ENCODE peak calls at places on chromosomes 2 and 18, in nine cellular contexts. S, U, A, X, P, O, E, D and Q are unnamed samples.

GRCh38 chr2:152098033-152098797 is 629 bp downstream of the CACNB4 start:
- DNase-seq in P (no peak), A (no peak), O (peak), E (peak), X (peak), S (peak), U (no peak), D (peak), Q (peak)

GRCh38 chr2:29627366-29627765 is 294.0 kb downstream of the ALK start:
- DNase-seq in S (no peak), P (no peak), D (peak), O (no peak), A (peak), U (no peak), E (no peak), X (no peak), Q (no peak)

GRCh38 chr2:26086155-26086634 is 52.3 kb downstream of the RAB10 start:
- DNase-seq in E (no peak), P (no peak), D (peak), A (peak), U (no peak), O (no peak), X (no peak), S (no peak), Q (no peak)

GRCh38 chr18:44917865-44918476 is 237.3 kb downstream of the SETBP1 start:
- DNase-seq in A (no peak), E (no peak), O (no peak), X (peak), S (peak), P (no peak), D (no peak), U (no peak), Q (peak)

GRCh38 chr2:188623995-188624643 is 332.4 kb downstream of the GULP1 start:
- DNase-seq in X (no peak), E (no peak), S (no peak), O (no peak), U (no peak), D (no peak), P (no peak), A (peak), Q (no peak)

GRCh38 chr2:63440612-63441011 is 147.7 kb downstream of the WDPCP start:
- DNase-seq in S (no peak), X (no peak), U (no peak), A (peak), D (no peak), O (no peak), E (no peak), P (no peak), Q (no peak)

GRCh38 chr2:3585239-3586109 is 9.4 kb upstream of the COLEC11 start:
- DNase-seq in E (peak), D (peak), U (no peak), X (peak), A (peak), O (peak), P (no peak), S (peak), Q (peak)

GRCh38 chr2:109275120-109276040 is 146.4 kb downstream of the SH3RF3 start:
- DNase-seq in D (no peak), S (no peak), O (no peak), X (no peak), A (no peak), E (no peak), U (no peak), P (no peak), Q (no peak)

GRCh38 chr2:176091329-176092258 is 927 bp upstream of the HOXD13 start:
- DNase-seq in X (no peak), P (no peak), S (no peak), D (no peak), E (no peak), U (no peak), A (no peak), O (no peak), Q (no peak)

GRCh38 chr18:79643049-79643765 is 36.4 kb upstream of the CTDP1 start:
- DNase-seq in A (no peak), S (no peak), O (no peak), P (no peak), E (no peak), U (peak), D (no peak), X (no peak), Q (no peak)

GRCh38 chr2:235170016-235170415 is 218.2 kb downstream of the SH3BP4 start:
- DNase-seq in S (no peak), O (no peak), E (no peak), A (peak), D (peak), X (no peak), P (no peak), U (no peak), Q (no peak)

GRCh38 chr2:191824403-191824802 is 22.5 kb downstream of the CAVIN2 start:
- DNase-seq in E (no peak), A (peak), P (no peak), X (no peak), D (no peak), U (no peak), O (no peak), S (no peak), Q (no peak)

GRCh38 chr2:150122871-150123588 is 364.4 kb downstream of the RND3 start:
- DNase-seq in E (no peak), S (no peak), A (peak), O (no peak), X (no peak), D (no peak), U (no peak), P (no peak), Q (no peak)

GRCh38 chr2:174332607-174333001 is 2.1 kb upstream of the SP9 start:
- DNase-seq in P (no peak), D (peak), S (no peak), E (no peak), O (no peak), A (no peak), X (no peak), U (no peak), Q (no peak)

GRCh38 chr2:203446071-203446481 is 89.0 kb downstream of the RAPH1 start:
- DNase-seq in E (no peak), A (peak), O (no peak), D (peak), U (no peak), X (no peak), S (no peak), P (no peak), Q (no peak)

GRCh38 chr2:237662671-237663093 is 35.3 kb downstream of the LRRFIP1 start:
- DNase-seq in X (peak), E (peak), O (peak), S (peak), U (peak), P (peak), D (peak), A (peak), Q (peak)

GRCh38 chr2:167508709-167509108 is 620.4 kb downstream of the XIRP2 start:
- DNase-seq in E (no peak), D (peak), X (no peak), O (no peak), U (no peak), S (no peak), A (no peak), P (no peak), Q (no peak)

GRCh38 chr2:12847694-12848093 is 131.0 kb downstream of the TRIB2 start:
- DNase-seq in S (no peak), E (peak), U (no peak), O (no peak), P (no peak), A (no peak), D (no peak), X (no peak), Q (no peak)

GRCh38 chr2:19675856-19676460 is 225.8 kb downstream of the TTC32 start:
- DNase-seq in U (no peak), E (no peak), S (no peak), P (no peak), X (no peak), D (peak), A (peak), O (no peak), Q (no peak)

GRCh38 chr18:73733806-73734314 is 413.8 kb downstream of the FBXO15 start:
- DNase-seq in A (peak), U (no peak), X (no peak), E (no peak), O (no peak), P (no peak), S (no peak), D (no peak), Q (no peak)

DNA sequence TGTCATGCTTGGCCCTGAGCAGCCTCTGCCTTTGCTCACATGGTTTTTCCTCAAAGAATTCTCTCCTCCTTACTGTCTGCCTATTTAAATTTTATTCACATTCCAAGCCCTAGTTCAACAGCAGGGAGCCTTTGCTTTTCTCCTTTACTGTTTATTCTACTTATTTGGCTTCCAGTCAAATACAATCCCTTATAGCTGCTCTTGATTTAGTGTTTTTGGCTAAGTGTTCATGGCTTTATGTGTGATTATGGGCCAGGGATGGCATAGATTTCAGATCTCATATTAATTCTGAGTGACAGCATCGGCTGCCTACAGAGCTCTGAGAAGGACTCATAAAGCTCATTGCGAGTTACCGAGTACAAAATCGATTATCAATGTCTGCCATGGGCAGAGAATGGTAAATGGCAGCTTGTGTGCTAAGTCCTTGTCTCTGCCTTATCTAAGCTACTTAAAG is 106.7 kb downstream of the METTL8 start:
- DNase-seq in X (no peak), D (no peak), P (no peak), S (no peak), A (no peak), O (no peak), E (no peak), U (no peak), Q (no peak)
- H3K27ac ChIP-seq in X (no peak), D (no peak), P (no peak), S (no peak), A (no peak), O (no peak), E (no peak), U (no peak), Q (peak)

GRCh38 chr2:234098675-234099195 is 48.2 kb downstream of the SPP2 start:
- DNase-seq in A (peak), O (no peak), E (no peak), S (no peak), X (no peak), D (no peak), U (no peak), P (no peak), Q (no peak)
- H3K27ac ChIP-seq in A (no peak), O (no peak), E (no peak), S (no peak), X (no peak), D (no peak), U (no peak), P (no peak), Q (no peak)

GRCh38 chr18:706438-706837 is 6.0 kb downstream of the ENOSF1 start:
- DNase-seq in U (no peak), D (no peak), O (no peak), E (no peak), P (no peak), X (no peak), S (no peak), A (no peak), Q (no peak)
- H3K27ac ChIP-seq in U (no peak), D (no peak), O (no peak), E (no peak), P (no peak), X (no peak), S (no peak), A (no peak), Q (no peak)

DNA sequence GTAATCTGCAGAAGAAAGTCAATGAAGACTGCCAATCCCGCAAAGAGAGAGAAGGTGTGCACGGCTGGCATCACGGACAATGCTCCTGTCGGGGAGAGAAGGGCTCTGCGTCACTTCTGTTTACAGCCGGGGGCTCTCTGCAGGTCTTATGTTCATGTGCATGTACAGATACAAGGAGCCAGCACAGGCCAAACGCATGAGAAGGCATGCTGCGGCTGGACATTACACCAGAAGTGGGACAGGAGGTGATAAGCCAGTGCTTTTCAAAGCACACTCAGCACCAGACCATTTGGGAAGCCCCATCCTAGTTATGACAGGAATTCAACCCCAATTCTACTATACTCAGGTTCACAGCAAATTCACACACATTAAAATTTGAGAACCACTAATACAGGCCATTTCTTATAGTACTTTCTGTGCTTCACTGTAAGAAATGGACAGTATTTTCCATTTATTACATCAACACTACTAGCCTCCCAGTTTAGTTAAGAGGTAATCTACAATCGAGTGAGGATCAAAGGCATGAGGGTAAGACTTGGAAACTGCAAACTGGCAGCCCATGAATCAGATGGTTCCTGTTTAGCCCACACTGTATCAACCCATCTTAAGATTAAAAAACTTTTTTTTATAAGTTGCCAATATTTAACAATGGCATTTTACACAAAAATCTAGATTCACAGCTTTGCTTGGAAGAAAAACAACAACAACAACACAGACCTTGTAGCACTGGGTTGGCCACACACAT is 38.2 kb downstream of the RMC1 start:
- DNase-seq in U (no peak), E (no peak), S (no peak), X (no peak), D (no peak), P (no peak), A (no peak), O (no peak), Q (peak)
- H3K27ac ChIP-seq in U (no peak), E (no peak), S (no peak), X (no peak), D (no peak), P (no peak), A (no peak), O (no peak), Q (peak)

DNA sequence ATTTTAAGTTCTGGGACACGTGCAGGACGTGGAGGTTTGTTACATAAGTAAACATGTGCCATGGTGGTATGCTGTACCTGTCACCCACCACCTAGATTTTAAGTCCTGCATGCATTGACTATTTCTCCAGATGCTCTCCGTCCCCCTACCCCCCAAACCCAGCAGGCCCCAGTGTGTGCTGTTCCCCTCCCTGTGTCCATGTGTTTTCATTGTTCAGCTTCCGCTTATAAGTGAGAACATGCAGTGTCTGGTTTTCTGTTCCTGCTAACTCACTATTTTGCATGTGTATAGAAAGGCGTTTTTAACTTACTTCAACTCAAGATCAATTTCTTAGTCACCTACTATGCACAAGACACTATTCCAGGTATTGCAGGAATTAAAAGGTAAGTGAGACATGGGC is 128.0 kb downstream of the PLCL1 start:
- DNase-seq in P (no peak), X (no peak), U (no peak), E (no peak), A (no peak), S (no peak), O (no peak), D (no peak), Q (no peak)
- H3K27ac ChIP-seq in P (no peak), X (no peak), U (no peak), E (no peak), A (no peak), S (no peak), O (no peak), D (no peak), Q (no peak)

GRCh38 chr2:107325983-107326786 is 440.2 kb upstream of the ST6GAL2 start:
- DNase-seq in O (peak), P (no peak), U (no peak), X (no peak), A (peak), D (no peak), S (no peak), E (peak), Q (peak)
- H3K27ac ChIP-seq in O (peak), P (no peak), U (peak), X (peak), A (no peak), D (no peak), S (no peak), E (peak), Q (peak)

GRCh38 chr2:171165967-171166327 is 5.3 kb upstream of the TLK1 start:
- DNase-seq in A (no peak), U (no peak), P (no peak), X (no peak), O (no peak), E (no peak), S (no peak), D (no peak), Q (no peak)
- H3K27ac ChIP-seq in A (no peak), U (no peak), P (no peak), X (no peak), O (no peak), E (no peak), S (no peak), D (no peak), Q (no peak)